ENCODE peak calls at places on chromosomes 16 and 17, in four cellular contexts. R, T, H and K are unnamed samples.

GRCh38 chr16:54026456-54026855 is 260.1 kb downstream of the IRX3 start:
- DNase-seq in R (no peak), H (no peak), T (no peak), K (peak)

GRCh38 chr16:75909746-75910145 is 183.5 kb upstream of the CPHXL start:
- DNase-seq in T (no peak), H (no peak), R (no peak), K (no peak)

GRCh38 chr16:72236866-72237265 is 64.9 kb upstream of the PMFBP1 start:
- DNase-seq in H (no peak), T (no peak), R (no peak), K (no peak)

GRCh38 chr17:79420318-79421243 is 190.3 kb downstream of the RBFOX3 start:
- DNase-seq in H (no peak), T (no peak), R (no peak), K (no peak)

GRCh38 chr17:80621335-80622169 is 76.9 kb downstream of the RPTOR start:
- DNase-seq in T (no peak), H (no peak), R (no peak), K (no peak)

GRCh38 chr17:41962768-41963434 is 3.7 kb upstream of the CNP start:
- DNase-seq in T (peak), R (peak), H (peak), K (peak)

GRCh38 chr17:67628580-67629013 is 89.1 kb upstream of the NOL11 start:
- DNase-seq in H (peak), T (peak), R (no peak), K (no peak)

GRCh38 chr16:23803591-23804123 is 32.1 kb upstream of the PRKCB start:
- DNase-seq in R (peak), H (peak), T (peak), K (peak)

GRCh38 chr17:81869221-81870154 is 1.6 kb downstream of the ARHGDIA start:
- DNase-seq in H (peak), R (no peak), T (peak), K (no peak)

GRCh38 chr17:55758171-55758570 is 7.3 kb downstream of the PCTP start:
- DNase-seq in H (no peak), T (no peak), R (no peak), K (no peak)

GRCh38 chr17:60630352-60630751 is 30.4 kb downstream of the PPM1D start:
- DNase-seq in H (no peak), T (no peak), R (no peak), K (no peak)

GRCh38 chr16:1450218-1450617 is 5.9 kb upstream of the CCDC154 start:
- DNase-seq in T (no peak), H (peak), R (no peak), K (no peak)

GRCh38 chr16:66619036-66619435 is 14.5 kb downstream of the CMTM3 start:
- DNase-seq in T (no peak), R (no peak), H (no peak), K (peak)

GRCh38 chr17:57608369-57609124 is 136.6 kb downstream of the CCDC182 start:
- DNase-seq in H (no peak), T (peak), R (no peak), K (no peak)

GRCh38 chr17:66347661-66348604 is 45.5 kb downstream of the PRKCA start:
- DNase-seq in T (no peak), R (no peak), H (no peak), K (peak)

GRCh38 chr17:7020894-7021664 is 1.8 kb upstream of the BCL6B start:
- DNase-seq in R (no peak), T (no peak), H (no peak), K (no peak)

GRCh38 chr16:61083711-61084110 is 952.5 kb downstream of the CDH8 start:
- DNase-seq in R (no peak), H (no peak), T (no peak), K (no peak)

GRCh38 chr17:26792486-26792885 is 501.4 kb upstream of the WSB1 start:
- DNase-seq in R (peak), T (no peak), H (no peak), K (peak)

GRCh38 chr17:5769936-5770335 is 185.6 kb upstream of the NLRP1 start:
- DNase-seq in R (peak), H (no peak), T (peak), K (no peak)

GRCh38 chr16:26396511-26397235 is 670.1 kb upstream of the C16orf82 start:
- DNase-seq in H (no peak), R (no peak), T (no peak), K (no peak)

GRCh38 chr17:42421479-42422332 is 1.4 kb downstream of the CAVIN1 start:
- DNase-seq in R (no peak), H (no peak), T (peak), K (peak)

GRCh38 chr16:88062341-88062861 is 111.2 kb downstream of the BANP start:
- DNase-seq in H (no peak), T (no peak), R (peak), K (peak)

GRCh38 chr16:77724174-77724573 is 1.9 kb downstream of the NUDT7 start:
- DNase-seq in H (no peak), R (no peak), T (no peak), K (no peak)

GRCh38 chr17:61724777-61725176 is 133.8 kb upstream of the NACA2 start:
- DNase-seq in R (no peak), H (no peak), T (no peak), K (peak)

GRCh38 chr17:35423761-35424160 is 8.5 kb downstream of the SLFN12 start:
- DNase-seq in H (no peak), R (no peak), T (no peak), K (peak)

GRCh38 chr16:2287916-2288547 is 20.1 kb upstream of the RNPS1 start:
- DNase-seq in H (no peak), R (no peak), T (peak), K (no peak)

GRCh38 chr17:82449136-82449882 is 1.2 kb downstream of the CYBC1 start:
- DNase-seq in T (peak), R (no peak), H (no peak), K (no peak)

GRCh38 chr17:67680445-67681224 is 37.1 kb upstream of the NOL11 start:
- DNase-seq in T (no peak), H (no peak), R (no peak), K (no peak)

GRCh38 chr16:71426069-71426879 is 15.6 kb downstream of the TLE7 start:
- DNase-seq in T (peak), R (peak), H (peak), K (peak)

GRCh38 chr17:77728022-77728671 is 230.4 kb upstream of the TNRC6C start:
- DNase-seq in T (peak), H (peak), R (no peak), K (no peak)

GRCh38 chr16:10868562-10869469 is 8.2 kb upstream of the CIITA start:
- DNase-seq in R (no peak), T (no peak), H (no peak), K (no peak)

GRCh38 chr17:63395075-63395815 is 50.9 kb downstream of the CYB561 start:
- DNase-seq in T (no peak), H (no peak), R (no peak), K (peak)

GRCh38 chr16:80300876-80301275 is 239.9 kb upstream of the DYNLRB2 start:
- DNase-seq in H (no peak), R (no peak), T (no peak), K (peak)

GRCh38 chr17:79745641-79746105 is 14.9 kb downstream of the ENPP7 start:
- DNase-seq in T (no peak), H (no peak), R (no peak), K (no peak)

GRCh38 chr17:36937001-36937960 is at the start of gene LHX1:
- DNase-seq in T (peak), R (no peak), H (peak), K (no peak)

GRCh38 chr17:31571124-31571892 is 179.8 kb downstream of the RAB11FIP4 start:
- DNase-seq in H (no peak), T (no peak), R (no peak), K (peak)
- H4K91ac ChIP-seq in H (no peak), T (no peak), R (no peak), K (peak)

GRCh38 chr17:385836-386144 is 33.2 kb upstream of the RPH3AL start:
- DNase-seq in R (no peak), T (no peak), H (no peak), K (no peak)

GRCh38 chr17:383771-384621 is 31.4 kb upstream of the RPH3AL start:
- DNase-seq in T (no peak), R (no peak), H (no peak), K (no peak)

GRCh38 chr17:385195-385835 is 32.7 kb upstream of the RPH3AL start:
- DNase-seq in T (peak), R (peak), H (peak), K (no peak)

GRCh38 chr17:386145-386876 is 33.7 kb upstream of the RPH3AL start:
- DNase-seq in T (peak), H (peak), R (peak), K (no peak)

DNA sequence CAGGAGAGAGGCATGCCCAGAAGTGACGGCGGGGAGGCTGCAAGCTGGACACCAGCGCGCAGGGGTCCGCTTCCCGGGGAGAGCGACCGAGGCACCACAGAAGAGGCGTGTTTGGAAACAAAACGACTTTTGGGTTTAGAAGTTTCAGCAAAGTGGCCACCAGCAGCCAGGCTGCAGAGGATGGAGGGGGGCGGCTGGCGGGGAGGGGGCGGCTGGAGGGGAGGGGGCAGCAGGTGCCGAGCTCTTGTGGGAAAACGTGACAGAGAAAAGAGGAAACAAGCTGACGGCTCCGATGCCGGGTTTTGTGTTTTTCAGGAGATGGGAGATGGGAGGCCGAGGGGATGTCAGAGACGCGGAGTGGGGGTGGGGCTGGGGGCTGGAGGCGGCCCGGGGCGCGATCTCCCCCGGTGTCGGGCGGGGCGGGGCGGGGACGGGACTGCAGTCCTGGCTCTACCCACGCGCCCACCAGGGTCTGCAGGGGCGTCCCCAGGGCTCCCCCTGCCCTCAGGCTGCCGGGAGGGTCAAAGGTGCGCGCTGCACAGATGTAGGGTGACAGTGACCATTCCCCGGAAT is 32.1 kb upstream of the RPH3AL start:
- DNase-seq in T (no peak), H (no peak), R (no peak), K (no peak)
- H4K91ac ChIP-seq in T (no peak), H (no peak), R (no peak), K (no peak)

GRCh38 chr16:84509032-84509950 is 4.8 kb upstream of the MEAK7 start:
- DNase-seq in H (no peak), R (no peak), T (no peak), K (no peak)
- H4K91ac ChIP-seq in H (no peak), R (no peak), T (no peak), K (no peak)

DNA sequence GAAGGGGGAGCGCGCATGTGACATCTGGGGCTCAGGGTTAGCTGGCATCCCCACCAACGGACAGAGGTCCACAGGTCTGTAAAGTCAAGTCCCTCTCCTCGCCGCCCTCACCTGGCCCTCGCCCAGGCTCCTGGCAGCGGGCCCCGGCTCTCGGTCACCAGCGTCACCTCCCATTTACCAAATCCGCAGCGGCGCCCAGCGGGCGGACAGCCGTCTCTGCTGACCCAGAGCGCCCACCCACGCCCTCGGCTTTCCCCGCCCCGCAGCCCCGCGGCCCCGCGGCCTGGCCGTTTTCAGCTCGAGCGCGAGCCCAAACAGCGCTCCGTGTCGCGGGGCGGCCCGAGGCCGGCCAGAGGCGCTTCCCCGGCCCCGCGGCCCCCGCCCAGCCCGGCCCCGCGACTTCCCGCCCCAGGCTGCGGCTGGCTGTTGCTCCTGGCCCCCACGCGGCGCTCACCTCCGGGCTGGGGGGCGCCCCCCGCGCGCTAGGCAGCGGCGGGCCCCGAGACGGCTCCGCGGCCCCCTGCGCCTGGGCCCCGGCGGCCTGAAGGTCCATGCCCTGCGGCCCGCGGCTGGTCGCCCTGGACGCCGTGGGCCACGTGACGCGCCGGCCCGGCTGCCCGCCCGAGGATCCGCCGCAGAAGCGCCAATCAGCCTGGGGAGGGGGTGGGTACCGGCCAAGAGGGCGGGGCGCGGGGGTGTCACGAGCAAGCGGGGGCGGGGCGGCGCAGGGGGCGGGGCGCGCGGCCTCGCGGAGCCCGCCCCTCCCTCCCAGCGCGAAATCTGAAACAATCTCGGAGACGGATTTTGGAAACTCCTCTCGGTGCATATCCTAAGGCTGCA is at the start of gene COPRS:
- DNase-seq in T (peak), H (peak), R (peak), K (peak)
- H4K91ac ChIP-seq in T (no peak), H (no peak), R (no peak), K (peak)

GRCh38 chr17:10073026-10073425 is 125.4 kb downstream of the GAS7 start:
- DNase-seq in T (no peak), R (no peak), H (no peak), K (no peak)
- H4K91ac ChIP-seq in T (no peak), R (no peak), H (no peak), K (no peak)

DNA sequence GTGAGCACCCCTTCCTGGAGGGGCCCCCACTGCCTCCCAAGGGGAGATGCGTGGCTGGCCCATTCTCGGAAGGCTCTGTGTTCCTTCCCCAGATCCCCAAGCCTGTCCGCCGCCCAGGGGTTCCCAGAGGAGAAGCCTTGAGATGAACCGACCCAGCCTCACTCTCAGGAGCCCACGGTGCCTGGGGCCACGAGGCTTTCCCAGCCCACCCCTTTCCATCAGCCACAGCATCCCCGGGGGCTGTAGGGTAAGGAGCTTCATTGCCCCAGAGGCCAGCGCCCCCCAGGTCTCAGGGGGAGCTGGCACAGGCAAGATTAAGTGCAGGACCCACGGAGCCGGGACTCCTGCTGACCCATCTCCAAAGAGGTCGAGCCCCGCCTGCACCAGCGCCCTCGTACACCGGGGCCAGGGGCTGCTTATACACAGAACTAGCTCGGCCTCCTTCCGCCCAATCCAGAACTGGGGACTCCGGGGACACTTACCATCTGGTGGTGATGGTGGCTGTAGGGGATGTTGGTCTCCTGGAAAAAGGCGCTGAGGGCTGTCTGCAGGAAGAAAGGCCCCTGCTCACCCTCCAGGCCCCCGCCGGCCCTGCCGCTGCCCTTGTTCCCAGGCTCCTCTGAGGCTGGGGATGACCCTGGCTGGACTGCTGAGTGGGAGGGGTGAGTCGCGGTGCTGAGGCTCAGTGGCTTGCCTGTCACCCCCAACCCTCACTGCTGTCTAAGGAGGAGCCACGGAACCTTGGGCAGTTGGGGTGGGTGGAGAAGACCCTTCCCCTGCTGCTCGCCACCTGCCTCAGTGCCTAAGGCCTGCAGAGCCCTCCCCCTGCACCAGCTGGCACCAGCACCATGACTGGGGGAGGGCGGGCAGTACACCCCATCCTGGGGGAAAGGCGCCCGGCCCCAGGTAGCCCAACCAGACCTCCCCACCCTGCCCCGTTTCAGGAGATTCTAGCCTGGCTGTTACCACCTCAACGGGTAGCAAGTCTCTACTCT is 4.4 kb downstream of the UBALD1 start:
- DNase-seq in R (no peak), T (no peak), H (no peak), K (no peak)
- H4K91ac ChIP-seq in R (no peak), T (no peak), H (no peak), K (no peak)

DNA sequence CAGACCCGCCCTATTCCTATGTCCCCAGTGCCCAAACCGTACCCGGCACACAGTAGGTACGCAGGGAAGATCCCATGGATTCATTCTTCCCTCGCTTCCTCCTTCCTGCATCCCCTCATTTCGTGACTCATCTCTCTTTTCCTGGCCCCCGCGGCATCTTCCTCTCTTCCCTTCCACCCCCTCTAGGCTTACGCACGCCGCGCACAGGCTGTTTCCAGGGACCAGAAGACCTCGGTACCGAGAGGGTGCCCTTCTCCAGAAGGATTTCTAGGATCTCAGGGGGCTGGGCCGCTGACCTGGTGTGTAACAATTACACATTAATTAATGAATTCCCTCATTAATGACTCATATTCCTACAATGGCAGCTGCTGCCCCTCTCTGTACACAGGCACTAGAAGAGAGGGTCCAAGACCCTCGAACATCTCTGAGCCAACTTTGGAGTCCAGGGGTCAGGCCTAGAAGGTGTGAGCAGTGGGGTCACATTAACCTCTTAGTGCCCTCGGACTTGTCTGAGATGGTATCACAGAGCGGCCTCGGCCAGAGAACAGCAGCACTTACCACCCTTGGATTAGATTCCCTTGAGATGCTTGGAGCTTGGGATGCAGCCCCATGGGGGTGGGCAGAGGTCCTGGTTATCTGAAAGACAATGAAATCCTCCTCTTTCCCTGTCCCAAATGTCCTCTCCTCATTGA is 16.8 kb upstream of the PLLP start:
- DNase-seq in R (no peak), T (no peak), H (no peak), K (no peak)
- H4K91ac ChIP-seq in R (no peak), T (no peak), H (peak), K (no peak)